ENCODE peak calls at places on chromosome 10, in eight cellular contexts. V is brain microvascular endothelial cell, L is body of pancreas, X is choroid plexus epithelial cell, M is colonic mucosa, J is GM12878, H is aorta, N is neural progenitor cell. S is an unnamed sample.

GRCh38 chr10:35019037-35019794 is 70.9 kb downstream of the CUL2 start:
- DNase-seq in V (no peak), L (no peak), X (no peak), M (no peak), J (no peak), H (no peak), N (no peak), S (no peak)

GRCh38 chr10:31694929-31695837 is 233.4 kb downstream of the ARHGAP12 start:
- DNase-seq in V (no peak), L (no peak), X (no peak), M (no peak), J (no peak), H (no peak), N (no peak), S (no peak)

GRCh38 chr10:75355706-75356105 is 45.9 kb downstream of the ZNF503 start:
- DNase-seq in V (no peak), L (no peak), X (no peak), M (no peak), J (no peak), H (no peak), N (no peak), S (no peak)

GRCh38 chr10:8088504-8088903 is 34.0 kb downstream of the GATA3 start:
- DNase-seq in V (no peak), L (no peak), X (no peak), M (no peak), J (no peak), H (no peak), N (no peak), S (peak)

GRCh38 chr10:11236234-11236633 is 218.6 kb downstream of the CELF2 start:
- DNase-seq in V (no peak), L (no peak), X (no peak), M (no peak), J (no peak), H (no peak), N (no peak), S (peak)

GRCh38 chr10:11162828-11163599 is 145.3 kb downstream of the CELF2 start:
- DNase-seq in V (no peak), L (no peak), X (peak), M (peak), J (peak), H (peak), N (no peak), S (peak)

GRCh38 chr10:63646491-63646890 is 125.3 kb downstream of the REEP3 start:
- DNase-seq in V (no peak), L (no peak), X (no peak), M (no peak), J (no peak), H (no peak), N (no peak), S (no peak)

GRCh38 chr10:119726291-119727261 is 726 bp downstream of the INPP5F start:
- DNase-seq in V (no peak), L (peak), X (no peak), M (peak), J (no peak), H (no peak), N (peak), S (no peak)

GRCh38 chr10:70918851-70919530 is 30.6 kb upstream of the PCBD1 start:
- DNase-seq in V (no peak), L (no peak), X (peak), M (peak), J (no peak), H (peak), N (no peak), S (no peak)

GRCh38 chr10:102133373-102134195 is 744 bp downstream of the PPRC1 start:
- DNase-seq in V (peak), L (peak), X (peak), M (peak), J (no peak), H (peak), N (peak), S (peak)

GRCh38 chr10:80283536-80284199 is 5.8 kb downstream of the MAT1A start:
- DNase-seq in V (no peak), L (no peak), X (no peak), M (no peak), J (no peak), H (no peak), N (no peak), S (no peak)

GRCh38 chr10:126110434-126110833 is 214.1 kb downstream of the FANK1 start:
- DNase-seq in V (no peak), L (no peak), X (peak), M (no peak), J (no peak), H (no peak), N (no peak), S (no peak)

GRCh38 chr10:132106431-132106830 is 40.7 kb downstream of the JAKMIP3 start:
- DNase-seq in V (no peak), L (no peak), X (no peak), M (no peak), J (no peak), H (no peak), N (no peak), S (no peak)

GRCh38 chr10:77229704-77230103 is 407.9 kb downstream of the KCNMA1 start:
- DNase-seq in V (no peak), L (no peak), X (no peak), M (no peak), J (no peak), H (no peak), N (no peak), S (no peak)

GRCh38 chr10:70937661-70938060 is 49.3 kb upstream of the PCBD1 start:
- DNase-seq in V (no peak), L (no peak), X (no peak), M (no peak), J (no peak), H (no peak), N (no peak), S (no peak)

GRCh38 chr10:109997233-109997632 is 10.6 kb upstream of the ADD3 start:
- DNase-seq in V (no peak), L (no peak), X (no peak), M (no peak), J (no peak), H (no peak), N (no peak), S (no peak)

GRCh38 chr10:28984431-28984830 is 304.4 kb upstream of the LYZL1 start:
- DNase-seq in V (peak), L (peak), X (peak), M (peak), J (no peak), H (peak), N (no peak), S (no peak)

GRCh38 chr10:34180749-34181148 is 634.3 kb downstream of the PARD3 start:
- DNase-seq in V (no peak), L (no peak), X (no peak), M (no peak), J (no peak), H (no peak), N (no peak), S (no peak)

GRCh38 chr10:50567384-50567783 is 56.4 kb downstream of the SGMS1 start:
- DNase-seq in V (no peak), L (peak), X (no peak), M (no peak), J (no peak), H (no peak), N (no peak), S (no peak)

GRCh38 chr10:119243478-119243877 is 36.1 kb downstream of the GRK5 start:
- DNase-seq in V (no peak), L (no peak), X (no peak), M (no peak), J (no peak), H (no peak), N (peak), S (no peak)

GRCh38 chr10:63712717-63713115 is 191.5 kb downstream of the REEP3 start:
- DNase-seq in V (no peak), L (no peak), X (no peak), M (no peak), J (no peak), H (no peak), N (no peak), S (no peak)

GRCh38 chr10:29619273-29619672 is 15.5 kb downstream of the SVIL start:
- DNase-seq in V (no peak), L (no peak), X (peak), M (no peak), J (no peak), H (no peak), N (no peak), S (no peak)

GRCh38 chr10:131242007-131242406 is 69.5 kb downstream of the TCERG1L start:
- DNase-seq in V (no peak), L (peak), X (no peak), M (no peak), J (no peak), H (no peak), N (peak), S (no peak)

GRCh38 chr10:50415292-50415691 is 164.0 kb upstream of the ASAH2 start:
- DNase-seq in V (no peak), L (no peak), X (no peak), M (no peak), J (no peak), H (no peak), N (no peak), S (no peak)

GRCh38 chr10:32189400-32190084 is 133.3 kb upstream of the KIF5B start:
- DNase-seq in V (no peak), L (no peak), X (peak), M (peak), J (no peak), H (no peak), N (no peak), S (no peak)

GRCh38 chr10:6423004-6423403 is 157.1 kb downstream of the PRKCQ start:
- DNase-seq in V (no peak), L (no peak), X (no peak), M (no peak), J (no peak), H (no peak), N (no peak), S (no peak)

GRCh38 chr10:103153302-103153759 is 39.7 kb downstream of the NT5C2 start:
- DNase-seq in V (no peak), L (peak), X (peak), M (no peak), J (no peak), H (no peak), N (peak), S (no peak)

GRCh38 chr10:32379950-32380547 is 33.1 kb upstream of the EPC1 start:
- DNase-seq in V (no peak), L (no peak), X (no peak), M (no peak), J (no peak), H (no peak), N (peak), S (no peak)

GRCh38 chr10:83076443-83076842 is 1062.9 kb upstream of the GHITM start:
- DNase-seq in V (no peak), L (no peak), X (no peak), M (no peak), J (no peak), H (no peak), N (no peak), S (no peak)

GRCh38 chr10:16945566-16945965 is 128.3 kb upstream of the RSU1 start:
- DNase-seq in V (no peak), L (no peak), X (no peak), M (no peak), J (no peak), H (no peak), N (no peak), S (no peak)

GRCh38 chr10:9986786-9987185 is 1030.9 kb upstream of the CELF2 start:
- DNase-seq in V (no peak), L (no peak), X (no peak), M (no peak), J (no peak), H (no peak), N (no peak), S (no peak)

GRCh38 chr10:68925489-68925888 is 24.4 kb downstream of the DDX50 start:
- DNase-seq in V (no peak), L (no peak), X (no peak), M (no peak), J (no peak), H (no peak), N (no peak), S (no peak)

GRCh38 chr10:49254556-49255318 is 44.2 kb upstream of the C10orf71 start:
- DNase-seq in V (no peak), L (no peak), X (no peak), M (no peak), J (no peak), H (no peak), N (no peak), S (peak)

GRCh38 chr10:122331100-122331499 is 43.4 kb upstream of the PLEKHA1 start:
- DNase-seq in V (no peak), L (no peak), X (no peak), M (peak), J (no peak), H (no peak), N (no peak), S (no peak)

GRCh38 chr10:97774811-97775294 is 3.1 kb upstream of the SFRP5 start:
- DNase-seq in V (no peak), L (peak), X (no peak), M (no peak), J (no peak), H (no peak), N (no peak), S (no peak)

GRCh38 chr10:131204406-131205152 is 106.9 kb downstream of the TCERG1L start:
- DNase-seq in V (no peak), L (no peak), X (no peak), M (no peak), J (no peak), H (no peak), N (no peak), S (no peak)

GRCh38 chr10:99422697-99423096 is 7.7 kb downstream of the GOT1 start:
- DNase-seq in V (no peak), L (no peak), X (no peak), M (no peak), J (no peak), H (no peak), N (no peak), S (no peak)

GRCh38 chr10:97689637-97690036 is 2.6 kb upstream of the AVPI1 start:
- DNase-seq in V (peak), L (no peak), X (peak), M (no peak), J (no peak), H (peak), N (no peak), S (no peak)

GRCh38 chr10:1213252-1213651 is 157.1 kb downstream of the WDR37 start:
- DNase-seq in V (no peak), L (no peak), X (no peak), M (no peak), J (no peak), H (no peak), N (no peak), S (no peak)

GRCh38 chr10:1211844-1212570 is 155.8 kb downstream of the WDR37 start:
- DNase-seq in V (no peak), L (no peak), X (no peak), M (no peak), J (no peak), H (no peak), N (no peak), S (no peak)

GRCh38 chr10:1213707-1214675 is 157.8 kb downstream of the WDR37 start:
- DNase-seq in V (no peak), L (no peak), X (no peak), M (no peak), J (no peak), H (no peak), N (no peak), S (no peak)

GRCh38 chr10:1210667-1211066 is 154.5 kb downstream of the WDR37 start:
- DNase-seq in V (no peak), L (no peak), X (no peak), M (no peak), J (no peak), H (no peak), N (no peak), S (no peak)

DNA sequence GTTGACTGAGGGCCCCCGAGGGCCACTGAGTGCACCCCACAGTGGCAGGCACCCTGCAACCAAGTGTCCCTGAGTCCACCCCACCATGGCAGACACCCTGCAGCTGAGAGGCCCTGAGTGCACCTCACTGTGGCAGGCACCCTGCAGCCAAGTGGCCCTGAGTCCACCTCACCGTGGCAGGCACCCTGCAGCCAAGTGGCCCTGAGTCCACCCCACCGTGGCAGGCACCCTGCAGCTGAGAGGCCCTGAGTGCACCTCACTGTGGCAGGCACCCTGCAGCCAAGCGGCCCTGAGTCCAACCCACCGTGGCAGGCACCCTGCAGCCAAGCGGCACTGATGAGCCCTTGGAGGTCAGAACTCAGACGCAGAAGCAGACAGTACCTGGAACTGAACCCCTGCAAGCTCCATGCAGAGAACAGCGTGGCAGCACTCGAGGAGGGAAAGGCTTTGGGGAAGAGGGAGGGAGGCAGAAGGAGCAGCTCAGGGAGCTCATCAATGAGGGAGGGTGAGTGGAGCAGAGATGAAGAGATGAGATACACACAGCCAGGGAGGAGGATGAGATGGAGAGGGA is 156.5 kb downstream of the WDR37 start:
- DNase-seq in V (no peak), L (no peak), X (no peak), M (no peak), J (no peak), H (no peak), N (no peak), S (no peak)
- H3K4me3 ChIP-seq in V (no peak), L (no peak), X (no peak), M (no peak), J (no peak), H (no peak), N (no peak), S (no peak)

GRCh38 chr10:71980181-71981023 is 16.2 kb downstream of the CHST3 start:
- DNase-seq in V (no peak), L (no peak), X (no peak), M (no peak), J (no peak), H (no peak), N (no peak), S (no peak)
- H3K4me3 ChIP-seq in V (no peak), L (no peak), X (no peak), M (no peak), J (no peak), H (no peak), N (no peak), S (no peak)

GRCh38 chr10:19638173-19638872 is 177.9 kb upstream of the PLXDC2 start:
- DNase-seq in V (peak), L (no peak), X (peak), M (no peak), J (no peak), H (no peak), N (no peak), S (no peak)

GRCh38 chr10:19634163-19634562 is 182.1 kb upstream of the PLXDC2 start:
- DNase-seq in V (no peak), L (no peak), X (no peak), M (no peak), J (no peak), H (no peak), N (no peak), S (no peak)

GRCh38 chr10:19640864-19641263 is 175.4 kb upstream of the PLXDC2 start:
- DNase-seq in V (no peak), L (no peak), X (no peak), M (no peak), J (no peak), H (no peak), N (no peak), S (no peak)

DNA sequence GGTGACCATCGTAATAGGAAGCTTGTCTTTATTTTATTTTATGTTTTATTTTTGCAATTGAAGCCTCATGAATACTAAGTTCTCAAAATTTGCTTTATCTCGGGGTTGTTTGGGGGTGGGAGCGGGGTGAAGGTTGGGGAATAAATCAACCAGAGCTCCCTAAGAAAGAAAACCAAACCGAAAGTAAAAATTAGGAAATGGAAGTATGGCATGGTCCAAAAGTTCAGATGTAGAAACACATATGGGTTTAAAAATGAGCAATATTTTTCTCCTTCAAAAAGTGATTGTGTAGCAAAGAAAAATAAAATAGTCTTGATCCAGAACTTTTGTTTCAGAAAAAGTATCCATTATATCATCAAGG is 177.4 kb upstream of the PLXDC2 start:
- DNase-seq in V (no peak), L (no peak), X (no peak), M (no peak), J (no peak), H (no peak), N (no peak), S (no peak)
- H3K4me3 ChIP-seq in V (peak), L (no peak), X (peak), M (no peak), J (no peak), H (peak), N (no peak), S (no peak)

GRCh38 chr10:124063736-124064135 is 29.7 kb downstream of the CHST15 start:
- DNase-seq in V (peak), L (no peak), X (peak), M (no peak), J (no peak), H (no peak), N (no peak), S (no peak)
- H3K4me3 ChIP-seq in V (no peak), L (no peak), X (no peak), M (no peak), J (no peak), H (no peak), N (no peak), S (no peak)

GRCh38 chr10:22322663-22323160 is 1.8 kb downstream of the BMI1 start:
- DNase-seq in V (no peak), L (no peak), X (no peak), M (no peak), J (no peak), H (no peak), N (no peak), S (no peak)
- H3K4me3 ChIP-seq in V (peak), L (peak), X (peak), M (peak), J (peak), H (peak), N (peak), S (peak)

GRCh38 chr10:114525368-114525949 is 121.2 kb upstream of the AFAP1L2 start:
- DNase-seq in V (peak), L (no peak), X (no peak), M (no peak), J (no peak), H (no peak), N (peak), S (peak)
- H3K4me3 ChIP-seq in V (no peak), L (no peak), X (no peak), M (peak), J (peak), H (peak), N (peak), S (peak)

S was measured in CD4-positive, alpha-beta memory T cell.